ENCODE peak calls at places on chromosomes 12 and 14, in six cellular contexts. One of them, this sample, is unnamed.

GRCh38 chr12:32087301-32087700 is 19.3 kb upstream of the BICD1 start:
- DNase-seq in mesendoderm: no peak
- DNase-seq in IMR-90: no peak
- DNase-seq in trophoblast cell: peak
- DNase-seq in neuronal stem cell: no peak
- DNase-seq in H9: no peak
- DNase-seq in this sample: no peak

GRCh38 chr14:100102156-100102785 is 37.0 kb downstream of the EVL start:
- DNase-seq in mesendoderm: peak
- DNase-seq in IMR-90: no peak
- DNase-seq in trophoblast cell: peak
- DNase-seq in neuronal stem cell: no peak
- DNase-seq in H9: no peak
- DNase-seq in this sample: no peak

GRCh38 chr12:75613981-75614380 is 102.6 kb upstream of the KRR1 start:
- DNase-seq in mesendoderm: no peak
- DNase-seq in IMR-90: no peak
- DNase-seq in trophoblast cell: no peak
- DNase-seq in neuronal stem cell: no peak
- DNase-seq in H9: no peak
- DNase-seq in this sample: no peak

GRCh38 chr14:21072102-21072501 is 2.0 kb downstream of the ARHGEF40 start:
- DNase-seq in mesendoderm: peak
- DNase-seq in IMR-90: peak
- DNase-seq in trophoblast cell: peak
- DNase-seq in neuronal stem cell: no peak
- DNase-seq in H9: no peak
- DNase-seq in this sample: peak

GRCh38 chr14:77302926-77303325 is 17.8 kb downstream of the POMT2 start:
- DNase-seq in mesendoderm: peak
- DNase-seq in IMR-90: peak
- DNase-seq in trophoblast cell: peak
- DNase-seq in neuronal stem cell: no peak
- DNase-seq in H9: no peak
- DNase-seq in this sample: peak

GRCh38 chr14:61406198-61406597 is 84.8 kb downstream of the PRKCH start:
- DNase-seq in mesendoderm: peak
- DNase-seq in IMR-90: no peak
- DNase-seq in trophoblast cell: peak
- DNase-seq in neuronal stem cell: peak
- DNase-seq in H9: peak
- DNase-seq in this sample: no peak

GRCh38 chr14:104795781-104796681 is 483 bp upstream of the AKT1 start:
- DNase-seq in mesendoderm: no peak
- DNase-seq in IMR-90: no peak
- DNase-seq in trophoblast cell: peak
- DNase-seq in neuronal stem cell: no peak
- DNase-seq in H9: no peak
- DNase-seq in this sample: peak

GRCh38 chr14:98695809-98696208 is 576.2 kb downstream of the BCL11B start:
- DNase-seq in mesendoderm: no peak
- DNase-seq in IMR-90: no peak
- DNase-seq in trophoblast cell: no peak
- DNase-seq in neuronal stem cell: no peak
- DNase-seq in H9: no peak
- DNase-seq in this sample: no peak

GRCh38 chr14:48391661-48392060 is 716.3 kb upstream of the MDGA2 start:
- DNase-seq in mesendoderm: no peak
- DNase-seq in IMR-90: peak
- DNase-seq in trophoblast cell: no peak
- DNase-seq in neuronal stem cell: no peak
- DNase-seq in H9: no peak
- DNase-seq in this sample: peak

GRCh38 chr12:5723071-5723470 is 222.0 kb downstream of the ANO2 start:
- DNase-seq in mesendoderm: no peak
- DNase-seq in IMR-90: no peak
- DNase-seq in trophoblast cell: no peak
- DNase-seq in neuronal stem cell: no peak
- DNase-seq in H9: peak
- DNase-seq in this sample: no peak

GRCh38 chr12:59904874-59905521 is 309.2 kb downstream of the SLC16A7 start:
- DNase-seq in mesendoderm: no peak
- DNase-seq in IMR-90: peak
- DNase-seq in trophoblast cell: no peak
- DNase-seq in neuronal stem cell: no peak
- DNase-seq in H9: no peak
- DNase-seq in this sample: no peak

GRCh38 chr14:52348796-52349195 is 34.7 kb downstream of the PTGER2 start:
- DNase-seq in mesendoderm: no peak
- DNase-seq in IMR-90: peak
- DNase-seq in trophoblast cell: peak
- DNase-seq in neuronal stem cell: no peak
- DNase-seq in H9: no peak
- DNase-seq in this sample: peak

GRCh38 chr12:13941258-13942249 is 39.8 kb downstream of the GRIN2B start:
- DNase-seq in mesendoderm: peak
- DNase-seq in IMR-90: peak
- DNase-seq in trophoblast cell: peak
- DNase-seq in neuronal stem cell: peak
- DNase-seq in H9: peak
- DNase-seq in this sample: peak

GRCh38 chr12:89494411-89495231 is 30.0 kb downstream of the GALNT4 start:
- DNase-seq in mesendoderm: no peak
- DNase-seq in IMR-90: peak
- DNase-seq in trophoblast cell: no peak
- DNase-seq in neuronal stem cell: no peak
- DNase-seq in H9: no peak
- DNase-seq in this sample: peak

GRCh38 chr12:97386133-97386581 is 76.4 kb upstream of the RMST start:
- DNase-seq in mesendoderm: peak
- DNase-seq in IMR-90: no peak
- DNase-seq in trophoblast cell: no peak
- DNase-seq in neuronal stem cell: no peak
- DNase-seq in H9: no peak
- DNase-seq in this sample: no peak

GRCh38 chr14:45891417-45892080 is 638.5 kb upstream of the MIS18BP1 start:
- DNase-seq in mesendoderm: peak
- DNase-seq in IMR-90: no peak
- DNase-seq in trophoblast cell: no peak
- DNase-seq in neuronal stem cell: peak
- DNase-seq in H9: peak
- DNase-seq in this sample: no peak

GRCh38 chr14:59251811-59252771 is 63.6 kb downstream of the DAAM1 start:
- DNase-seq in mesendoderm: peak
- DNase-seq in IMR-90: peak
- DNase-seq in trophoblast cell: peak
- DNase-seq in neuronal stem cell: no peak
- DNase-seq in H9: no peak
- DNase-seq in this sample: peak

GRCh38 chr14:43119672-43120071 is 1387.4 kb downstream of the FSCB start:
- DNase-seq in mesendoderm: peak
- DNase-seq in IMR-90: no peak
- DNase-seq in trophoblast cell: no peak
- DNase-seq in neuronal stem cell: no peak
- DNase-seq in H9: no peak
- DNase-seq in this sample: no peak

GRCh38 chr14:55889124-55889523 is 229.1 kb upstream of the PELI2 start:
- DNase-seq in mesendoderm: no peak
- DNase-seq in IMR-90: no peak
- DNase-seq in trophoblast cell: no peak
- DNase-seq in neuronal stem cell: no peak
- DNase-seq in H9: no peak
- DNase-seq in this sample: no peak

GRCh38 chr14:55893695-55894094 is 224.5 kb upstream of the PELI2 start:
- DNase-seq in mesendoderm: no peak
- DNase-seq in IMR-90: no peak
- DNase-seq in trophoblast cell: peak
- DNase-seq in neuronal stem cell: no peak
- DNase-seq in H9: no peak
- DNase-seq in this sample: no peak

GRCh38 chr14:55892906-55893305 is 225.3 kb upstream of the PELI2 start:
- DNase-seq in mesendoderm: no peak
- DNase-seq in IMR-90: no peak
- DNase-seq in trophoblast cell: no peak
- DNase-seq in neuronal stem cell: no peak
- DNase-seq in H9: no peak
- DNase-seq in this sample: no peak

GRCh38 chr14:55891692-55892091 is 226.5 kb upstream of the PELI2 start:
- DNase-seq in mesendoderm: peak
- DNase-seq in IMR-90: no peak
- DNase-seq in trophoblast cell: no peak
- DNase-seq in neuronal stem cell: no peak
- DNase-seq in H9: peak
- DNase-seq in this sample: no peak
- H3K18ac ChIP-seq in mesendoderm: no peak
- H3K18ac ChIP-seq in IMR-90: no peak
- H3K18ac ChIP-seq in trophoblast cell: no peak
- H3K18ac ChIP-seq in neuronal stem cell: no peak
- H3K18ac ChIP-seq in H9: no peak
- H3K18ac ChIP-seq in this sample: no peak

GRCh38 chr14:22243971-22244581 is 344.9 kb downstream of the DAD1 start:
- DNase-seq in mesendoderm: no peak
- DNase-seq in IMR-90: no peak
- DNase-seq in trophoblast cell: no peak
- DNase-seq in neuronal stem cell: no peak
- DNase-seq in H9: no peak
- DNase-seq in this sample: no peak
- H3K18ac ChIP-seq in mesendoderm: no peak
- H3K18ac ChIP-seq in IMR-90: no peak
- H3K18ac ChIP-seq in trophoblast cell: no peak
- H3K18ac ChIP-seq in neuronal stem cell: no peak
- H3K18ac ChIP-seq in H9: no peak
- H3K18ac ChIP-seq in this sample: peak

DNA sequence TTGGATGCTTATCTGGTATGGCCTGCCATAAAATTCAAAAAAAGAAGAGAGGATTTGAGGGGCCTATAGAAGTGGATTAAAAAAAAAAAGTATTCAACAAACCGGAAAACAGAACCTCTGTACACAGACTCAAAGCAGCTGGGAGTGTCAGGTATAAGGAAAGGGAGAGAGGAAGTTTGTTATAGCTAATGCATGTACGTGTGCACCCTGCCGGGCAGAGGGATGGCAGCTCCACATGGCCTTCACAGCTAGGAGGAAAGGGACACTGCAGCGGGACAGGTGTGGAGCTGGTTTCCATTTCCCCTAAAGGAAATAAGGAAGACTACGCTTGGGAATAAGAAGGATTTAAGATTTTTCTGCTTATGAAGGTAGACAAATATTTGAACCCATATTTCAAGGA is 21.5 kb downstream of the SLC7A8 start:
- DNase-seq in mesendoderm: no peak
- DNase-seq in IMR-90: no peak
- DNase-seq in trophoblast cell: no peak
- DNase-seq in neuronal stem cell: no peak
- DNase-seq in H9: no peak
- DNase-seq in this sample: no peak
- H3K18ac ChIP-seq in mesendoderm: no peak
- H3K18ac ChIP-seq in IMR-90: no peak
- H3K18ac ChIP-seq in trophoblast cell: no peak
- H3K18ac ChIP-seq in neuronal stem cell: no peak
- H3K18ac ChIP-seq in H9: no peak
- H3K18ac ChIP-seq in this sample: no peak

GRCh38 chr14:90484291-90484690 is 87.5 kb downstream of the CALM1 start:
- DNase-seq in mesendoderm: no peak
- DNase-seq in IMR-90: no peak
- DNase-seq in trophoblast cell: no peak
- DNase-seq in neuronal stem cell: no peak
- DNase-seq in H9: no peak
- DNase-seq in this sample: no peak

GRCh38 chr14:90483117-90483516 is 86.3 kb downstream of the CALM1 start:
- DNase-seq in mesendoderm: no peak
- DNase-seq in IMR-90: no peak
- DNase-seq in trophoblast cell: no peak
- DNase-seq in neuronal stem cell: no peak
- DNase-seq in H9: no peak
- DNase-seq in this sample: no peak

GRCh38 chr14:90487031-90487430 is 90.2 kb downstream of the CALM1 start:
- DNase-seq in mesendoderm: peak
- DNase-seq in IMR-90: no peak
- DNase-seq in trophoblast cell: no peak
- DNase-seq in neuronal stem cell: no peak
- DNase-seq in H9: peak
- DNase-seq in this sample: no peak

GRCh38 chr14:90487462-90487861 is 90.6 kb downstream of the CALM1 start:
- DNase-seq in mesendoderm: no peak
- DNase-seq in IMR-90: no peak
- DNase-seq in trophoblast cell: no peak
- DNase-seq in neuronal stem cell: no peak
- DNase-seq in H9: no peak
- DNase-seq in this sample: no peak

GRCh38 chr14:90483551-90483950 is 86.7 kb downstream of the CALM1 start:
- DNase-seq in mesendoderm: no peak
- DNase-seq in IMR-90: no peak
- DNase-seq in trophoblast cell: no peak
- DNase-seq in neuronal stem cell: no peak
- DNase-seq in H9: peak
- DNase-seq in this sample: no peak
- H3K18ac ChIP-seq in mesendoderm: no peak
- H3K18ac ChIP-seq in IMR-90: no peak
- H3K18ac ChIP-seq in trophoblast cell: no peak
- H3K18ac ChIP-seq in neuronal stem cell: peak
- H3K18ac ChIP-seq in H9: no peak
- H3K18ac ChIP-seq in this sample: no peak